ENCODE peak calls at places on chromosomes 1 and 21, in eight cellular contexts. W is cardiac fibroblast, R is NCI-H1105 treated with DMSO at 0.1 percent for 48 hours, Z is heart left ventricle, B is body of pancreas, G is NCI-H748 treated with DMSO at 0.1 percent for 48 hours, D is HTR-8/SVneo, H is lung microvascular endothelial cell. M is an unnamed sample.

GRCh38 chr1:46532498-46533178 is 18.8 kb downstream of the KNCN start:
- DNase-seq in Z (peak), W (peak), D (peak), H (peak), B (peak), R (peak), G (peak), M (peak)

GRCh38 chr1:33710989-33711388 is 152.9 kb upstream of the HMGB4 start:
- DNase-seq in Z (no peak), B (no peak), W (no peak), H (no peak), G (no peak), D (no peak), R (no peak), M (peak)

GRCh38 chr1:36080236-36080635 is 3.7 kb upstream of the TEKT2 start:
- DNase-seq in D (no peak), R (no peak), W (no peak), G (no peak), H (no peak), Z (no peak), B (no peak), M (no peak)

GRCh38 chr1:101452825-101453224 is 216.0 kb downstream of the S1PR1 start:
- DNase-seq in W (no peak), Z (no peak), H (no peak), B (no peak), R (no peak), D (no peak), G (no peak), M (no peak)

GRCh38 chr1:59150537-59151386 is 146.1 kb upstream of the FGGY start:
- DNase-seq in R (no peak), B (peak), W (peak), Z (peak), H (peak), D (peak), G (no peak), M (no peak)

GRCh38 chr1:205122489-205122882 is 708 bp upstream of the RBBP5 start:
- DNase-seq in H (no peak), R (no peak), W (no peak), G (no peak), D (no peak), Z (no peak), B (no peak), M (no peak)

GRCh38 chr1:27862671-27863551 is 9.4 kb upstream of the THEMIS2 start:
- DNase-seq in G (no peak), W (peak), B (peak), R (no peak), Z (peak), D (peak), H (peak), M (no peak)

GRCh38 chr1:9593492-9594465 is 5.1 kb downstream of the TMEM201 start:
- DNase-seq in B (peak), H (peak), R (peak), D (peak), Z (peak), G (no peak), W (peak), M (peak)

GRCh38 chr1:28369518-28370219 is at the start of gene PHACTR4:
- DNase-seq in D (peak), Z (peak), H (peak), G (peak), R (peak), W (peak), B (peak), M (peak)

GRCh38 chr1:3790501-3790923 is 5.8 kb downstream of the LRRC47 start:
- DNase-seq in D (no peak), B (no peak), R (no peak), W (no peak), G (no peak), Z (no peak), H (no peak), M (no peak)

GRCh38 chr1:178609015-178609414 is 96.1 kb downstream of the TEX35 start:
- DNase-seq in W (peak), R (no peak), Z (no peak), D (peak), H (peak), G (no peak), B (no peak), M (no peak)

GRCh38 chr1:31576201-31576669 is at the start of gene TINAGL1:
- DNase-seq in W (no peak), H (peak), G (no peak), R (no peak), Z (peak), B (peak), D (no peak), M (no peak)

GRCh38 chr1:33895396-33895795 is 31.5 kb downstream of the HMGB4 start:
- DNase-seq in Z (no peak), B (no peak), D (no peak), R (no peak), W (no peak), H (no peak), G (no peak), M (no peak)

GRCh38 chr1:31981976-31982375 is 31.7 kb upstream of the KHDRBS1 start:
- DNase-seq in W (no peak), R (no peak), B (no peak), D (no peak), Z (no peak), G (no peak), H (peak), M (no peak)

GRCh38 chr1:153465728-153466625 is 5.5 kb upstream of the S100A7 start:
- DNase-seq in W (peak), H (peak), G (no peak), B (peak), R (no peak), Z (peak), D (peak), M (no peak)

GRCh38 chr21:19523731-19524130 is 1120.1 kb upstream of the TMPRSS15 start:
- DNase-seq in D (peak), B (no peak), Z (no peak), W (no peak), R (no peak), H (no peak), G (no peak), M (no peak)

GRCh38 chr1:44862829-44863406 is 19.9 kb upstream of the PTCH2 start:
- DNase-seq in H (no peak), G (no peak), W (peak), R (no peak), B (no peak), D (no peak), Z (no peak), M (no peak)

GRCh38 chr21:23478381-23478780 is 2128.9 kb downstream of the MRPL39 start:
- DNase-seq in D (no peak), H (no peak), G (no peak), Z (no peak), B (no peak), W (no peak), R (no peak), M (no peak)

GRCh38 chr1:219533280-219533679 is 79.6 kb downstream of the ZC3H11B start:
- DNase-seq in G (no peak), Z (peak), H (no peak), W (peak), B (no peak), R (no peak), D (no peak), M (no peak)

GRCh38 chr1:10401281-10401680 is 2.4 kb downstream of the PGD start:
- DNase-seq in D (no peak), R (no peak), B (no peak), Z (no peak), H (peak), G (no peak), W (peak), M (no peak)

GRCh38 chr1:239943761-239944160 is 147.9 kb upstream of the FMN2 start:
- DNase-seq in B (no peak), H (no peak), R (no peak), G (no peak), Z (no peak), W (no peak), D (no peak), M (no peak)